ENCODE peak calls at places on chromosome 17, in nine cellular contexts. E, M, D, F, Q, N, Z, U and C are unnamed samples.

GRCh38 chr17:48002208-48002919 is 31.5 kb downstream of the CDK5RAP3 start:
- DNase-seq in Z (peak), D (no peak), M (no peak), Q (peak), E (peak), U (no peak), N (peak), F (peak), C (peak)

GRCh38 chr17:15966183-15966878 is 21.4 kb downstream of the ADORA2B start:
- DNase-seq in U (no peak), Z (peak), N (peak), Q (no peak), F (no peak), E (no peak), M (peak), D (no peak), C (peak)

GRCh38 chr17:44607836-44608690 is 48.2 kb upstream of the MEIOC start:
- DNase-seq in D (no peak), Z (peak), N (peak), M (no peak), Q (no peak), U (no peak), F (peak), E (no peak), C (no peak)

GRCh38 chr17:40063034-40063765 is 435 bp downstream of the THRA start:
- DNase-seq in Z (peak), U (no peak), Q (peak), N (peak), M (peak), E (no peak), F (no peak), D (no peak), C (no peak)

GRCh38 chr17:48681609-48682008 is 40.7 kb downstream of the PRAC1 start:
- DNase-seq in Q (no peak), F (no peak), D (no peak), Z (no peak), M (no peak), U (no peak), E (no peak), N (no peak), C (no peak)

GRCh38 chr17:73291260-73291801 is 20.5 kb downstream of the CDC42EP4 start:
- DNase-seq in Q (peak), N (peak), E (peak), Z (peak), M (no peak), D (peak), F (peak), U (no peak), C (peak)

GRCh38 chr17:6639651-6640535 is 618 bp downstream of the KIAA0753 start:
- DNase-seq in E (peak), Q (peak), Z (peak), M (no peak), N (peak), U (no peak), D (peak), F (no peak), C (peak)

GRCh38 chr17:47720754-47721533 is 12.1 kb upstream of the TBX21 start:
- DNase-seq in D (no peak), Q (peak), N (peak), M (no peak), U (no peak), Z (no peak), E (no peak), F (peak), C (peak)

GRCh38 chr17:77498875-77499698 is 358.3 kb downstream of the SEC14L1 start:
- DNase-seq in M (no peak), N (no peak), Z (no peak), D (no peak), Q (no peak), F (no peak), E (no peak), U (no peak), C (no peak)

GRCh38 chr17:50331085-50331791 is 14.7 kb upstream of the XYLT2 start:
- DNase-seq in E (no peak), M (no peak), U (peak), D (no peak), N (no peak), Q (peak), F (peak), Z (no peak), C (no peak)

GRCh38 chr17:8855477-8856204 is 11.8 kb downstream of the PIK3R6 start:
- DNase-seq in Z (no peak), D (no peak), E (no peak), U (no peak), Q (no peak), M (peak), F (no peak), N (no peak), C (no peak)

GRCh38 chr17:17542906-17543635 is 46.9 kb upstream of the RASD1 start:
- DNase-seq in U (no peak), N (no peak), Q (no peak), D (no peak), E (no peak), Z (no peak), M (no peak), F (no peak), C (no peak)

GRCh38 chr17:32285286-32285685 is 19.7 kb downstream of the RHBDL3 start:
- DNase-seq in E (no peak), N (no peak), Q (no peak), Z (no peak), U (no peak), F (no peak), D (no peak), M (no peak), C (no peak)

GRCh38 chr17:50691550-50692447 is 15.9 kb downstream of the ANKRD40 start:
- DNase-seq in Z (no peak), M (no peak), N (no peak), U (no peak), D (peak), F (no peak), Q (no peak), E (no peak), C (no peak)

GRCh38 chr17:47338026-47338425 is 14.3 kb downstream of the EFCAB13 start:
- DNase-seq in Q (peak), D (no peak), E (no peak), Z (no peak), N (no peak), M (no peak), F (no peak), U (no peak), C (no peak)

GRCh38 chr17:72030067-72030899 is 90.5 kb upstream of the SOX9 start:
- DNase-seq in Z (no peak), Q (peak), D (peak), E (peak), M (peak), U (no peak), F (no peak), N (peak), C (no peak)

GRCh38 chr17:41133880-41134735 is 6.2 kb downstream of the KRTAP4-6 start:
- DNase-seq in E (no peak), D (no peak), Q (no peak), N (peak), M (no peak), F (no peak), U (no peak), Z (no peak), C (no peak)

GRCh38 chr17:49497147-49498036 is 2.3 kb downstream of the NGFR start:
- DNase-seq in N (no peak), E (no peak), Z (peak), Q (peak), M (no peak), F (no peak), D (no peak), U (no peak), C (peak)

GRCh38 chr17:9003355-9004131 is 17.8 kb upstream of the NTN1 start:
- DNase-seq in D (no peak), N (no peak), U (no peak), F (no peak), Q (no peak), M (no peak), E (no peak), Z (no peak), C (peak)

GRCh38 chr17:17785407-17785806 is 51.4 kb downstream of the SREBF1 start:
- DNase-seq in D (no peak), N (no peak), F (no peak), U (no peak), Z (no peak), Q (no peak), E (no peak), M (no peak), C (no peak)

GRCh38 chr17:40529991-40530390 is 28.6 kb upstream of the TNS4 start:
- DNase-seq in Z (no peak), E (no peak), D (no peak), F (no peak), N (no peak), M (no peak), U (no peak), Q (no peak), C (peak)

GRCh38 chr17:50177983-50178834 is 12.4 kb downstream of the SGCA start:
- DNase-seq in E (peak), Z (peak), D (peak), M (peak), U (peak), N (peak), Q (peak), F (peak), C (peak)